ENCODE peak calls at places on chromosomes 6 and 20, in eight cellular contexts. One of them, this sample, is unnamed.
A peak's percentile ranks its signal among the peaks of the same experiment; 100 is the strongest.

GRCh38 chr6:159695984-159696383 is 2.9 kb upstream of the SOD2 start:
- DNase-seq in cardiac muscle cell: no peak
- DNase-seq in fibroblast of lung: no peak
- DNase-seq in tibial nerve: no peak
- DNase-seq in heart right ventricle: no peak
- DNase-seq in hepatocyte: no peak
- DNase-seq in lower lobe of right lung: no peak
- DNase-seq in SK-N-SH: no peak
- DNase-seq in this sample: no peak

GRCh38 chr20:32681175-32682084 is 7.7 kb upstream of the C20orf203 start:
- DNase-seq in cardiac muscle cell: peak; percentile 25
- DNase-seq in lower lobe of right lung: no peak
- DNase-seq in hepatocyte: peak; percentile 81
- DNase-seq in SK-N-SH: peak; percentile 54
- DNase-seq in tibial nerve: no peak
- DNase-seq in fibroblast of lung: no peak
- DNase-seq in heart right ventricle: no peak
- DNase-seq in this sample: no peak

GRCh38 chr20:13277663-13278295 is 56.7 kb downstream of the ISM1 start:
- DNase-seq in cardiac muscle cell: no peak
- DNase-seq in fibroblast of lung: no peak
- DNase-seq in heart right ventricle: no peak
- DNase-seq in tibial nerve: peak; percentile 65
- DNase-seq in hepatocyte: no peak
- DNase-seq in lower lobe of right lung: no peak
- DNase-seq in SK-N-SH: no peak
- DNase-seq in this sample: no peak

GRCh38 chr6:154815938-154816820 is 83.0 kb downstream of the SCAF8 start:
- DNase-seq in tibial nerve: no peak
- DNase-seq in SK-N-SH: no peak
- DNase-seq in lower lobe of right lung: no peak
- DNase-seq in cardiac muscle cell: peak; percentile 20
- DNase-seq in hepatocyte: no peak
- DNase-seq in heart right ventricle: no peak
- DNase-seq in fibroblast of lung: peak; percentile 10
- DNase-seq in this sample: no peak

GRCh38 chr20:44692932-44693476 is 22.2 kb upstream of the CCN5 start:
- DNase-seq in hepatocyte: peak; percentile 86
- DNase-seq in cardiac muscle cell: peak; percentile 94
- DNase-seq in SK-N-SH: no peak
- DNase-seq in fibroblast of lung: peak; percentile 97
- DNase-seq in heart right ventricle: peak; percentile 73
- DNase-seq in tibial nerve: peak; percentile 88
- DNase-seq in lower lobe of right lung: no peak
- DNase-seq in this sample: no peak

GRCh38 chr6:43948527-43949450 is 178.5 kb downstream of the MRPL14 start:
- DNase-seq in cardiac muscle cell: peak; percentile 84
- DNase-seq in SK-N-SH: no peak
- DNase-seq in fibroblast of lung: peak; percentile 32
- DNase-seq in heart right ventricle: no peak
- DNase-seq in lower lobe of right lung: no peak
- DNase-seq in hepatocyte: no peak
- DNase-seq in tibial nerve: no peak
- DNase-seq in this sample: no peak

GRCh38 chr6:82608365-82608764 is 244.7 kb downstream of the TPBG start:
- DNase-seq in heart right ventricle: no peak
- DNase-seq in tibial nerve: no peak
- DNase-seq in fibroblast of lung: no peak
- DNase-seq in SK-N-SH: no peak
- DNase-seq in hepatocyte: no peak
- DNase-seq in lower lobe of right lung: no peak
- DNase-seq in cardiac muscle cell: no peak
- DNase-seq in this sample: no peak

GRCh38 chr6:54173084-54173483 is 61.8 kb downstream of the MLIP start:
- DNase-seq in tibial nerve: no peak
- DNase-seq in heart right ventricle: no peak
- DNase-seq in cardiac muscle cell: peak; percentile 10
- DNase-seq in SK-N-SH: no peak
- DNase-seq in hepatocyte: no peak
- DNase-seq in lower lobe of right lung: no peak
- DNase-seq in fibroblast of lung: no peak
- DNase-seq in this sample: no peak

GRCh38 chr6:156884306-156884705 is 107.1 kb downstream of the ARID1B start:
- DNase-seq in cardiac muscle cell: no peak
- DNase-seq in tibial nerve: no peak
- DNase-seq in SK-N-SH: no peak
- DNase-seq in hepatocyte: no peak
- DNase-seq in lower lobe of right lung: no peak
- DNase-seq in heart right ventricle: no peak
- DNase-seq in fibroblast of lung: no peak
- DNase-seq in this sample: no peak
- H3K27me3 ChIP-seq in cardiac muscle cell: no peaks in the 10 kb centered on the region
- H3K27me3 ChIP-seq in tibial nerve: no peaks in the 10 kb centered on the region
- H3K27me3 ChIP-seq in SK-N-SH: no peaks in the 10 kb centered on the region
- H3K27me3 ChIP-seq in hepatocyte: no peaks in the 10 kb centered on the region
- H3K27me3 ChIP-seq in lower lobe of right lung: no peaks in the 10 kb centered on the region
- H3K27me3 ChIP-seq in heart right ventricle: no peaks in the 10 kb centered on the region
- H3K27me3 ChIP-seq in fibroblast of lung: no peaks in the 10 kb centered on the region
- H3K27me3 ChIP-seq in this sample: no peaks in the 10 kb centered on the region

GRCh38 chr20:11232249-11232648 is 558.5 kb upstream of the JAG1 start:
- DNase-seq in heart right ventricle: no peak
- DNase-seq in hepatocyte: no peak
- DNase-seq in lower lobe of right lung: no peak
- DNase-seq in fibroblast of lung: no peak
- DNase-seq in SK-N-SH: no peak
- DNase-seq in cardiac muscle cell: no peak
- DNase-seq in tibial nerve: no peak
- DNase-seq in this sample: no peak
- TF ChIP-seq CTCF in heart right ventricle: no peak
- TF ChIP-seq CTCF in hepatocyte: no peak
- TF ChIP-seq CTCF in lower lobe of right lung: no peak
- TF ChIP-seq CTCF in fibroblast of lung: no peak
- TF ChIP-seq CTCF in SK-N-SH: no peak
- TF ChIP-seq CTCF in cardiac muscle cell: no peak
- TF ChIP-seq CTCF in tibial nerve: no peak
- TF ChIP-seq CTCF in this sample: no peak

GRCh38 chr6:7107578-7108195 is at the start of gene RREB1:
- DNase-seq in SK-N-SH: peak; percentile 75
- DNase-seq in cardiac muscle cell: peak; percentile 77
- DNase-seq in hepatocyte: peak; percentile 89
- DNase-seq in tibial nerve: peak; percentile 75
- DNase-seq in lower lobe of right lung: peak; percentile 68
- DNase-seq in fibroblast of lung: peak; percentile 62
- DNase-seq in heart right ventricle: peak; percentile 70
- DNase-seq in this sample: no peak

GRCh38 chr6:7104752-7105151 is 3.0 kb upstream of the RREB1 start:
- DNase-seq in SK-N-SH: no peak
- DNase-seq in lower lobe of right lung: no peak
- DNase-seq in heart right ventricle: no peak
- DNase-seq in tibial nerve: no peak
- DNase-seq in cardiac muscle cell: no peak
- DNase-seq in fibroblast of lung: no peak
- DNase-seq in hepatocyte: no peak
- DNase-seq in this sample: no peak

GRCh38 chr6:7106752-7107577 is 796 bp upstream of the RREB1 start:
- DNase-seq in lower lobe of right lung: peak; percentile 59
- DNase-seq in SK-N-SH: no peak
- DNase-seq in cardiac muscle cell: no peak
- DNase-seq in tibial nerve: no peak
- DNase-seq in fibroblast of lung: no peak
- DNase-seq in hepatocyte: peak; percentile 68
- DNase-seq in heart right ventricle: peak; percentile 28
- DNase-seq in this sample: no peak

GRCh38 chr6:7108196-7108963 is 619 bp downstream of the RREB1 start:
- DNase-seq in hepatocyte: peak; percentile 72
- DNase-seq in cardiac muscle cell: peak; percentile 69
- DNase-seq in SK-N-SH: peak; percentile 66
- DNase-seq in heart right ventricle: peak; percentile 66
- DNase-seq in tibial nerve: peak; percentile 40
- DNase-seq in lower lobe of right lung: peak; percentile 77
- DNase-seq in fibroblast of lung: peak; percentile 47
- DNase-seq in this sample: no peak

DNA sequence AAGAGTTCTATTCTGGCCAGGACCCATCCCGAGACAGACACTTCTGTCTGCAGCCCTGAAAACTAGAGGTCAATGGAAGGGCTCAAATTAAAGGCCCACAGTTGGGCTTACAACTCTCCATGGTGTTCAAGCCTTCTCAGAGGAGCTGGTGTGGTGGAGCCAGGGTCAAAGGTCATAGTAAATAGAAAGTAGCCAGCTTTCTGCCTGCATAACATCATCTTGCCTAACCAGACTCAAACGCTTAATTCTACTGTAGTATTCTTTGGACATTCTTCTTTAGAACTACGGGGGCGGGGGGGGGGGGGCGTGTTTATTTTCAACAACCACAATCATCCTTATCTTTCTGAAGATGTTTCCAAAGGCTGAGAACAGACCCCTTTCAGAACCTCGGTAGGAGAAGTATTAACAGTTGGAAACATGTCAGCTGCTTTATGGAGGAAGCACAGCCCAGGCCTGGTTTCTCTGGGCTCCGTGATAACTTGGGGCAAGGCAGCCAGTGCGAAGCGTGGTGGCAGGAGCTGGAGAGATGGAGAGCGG is 1.5 kb upstream of the RREB1 start:
- DNase-seq in tibial nerve: peak; percentile 22
- DNase-seq in lower lobe of right lung: no peak
- DNase-seq in fibroblast of lung: peak; percentile 53
- DNase-seq in cardiac muscle cell: peak; percentile 52
- DNase-seq in SK-N-SH: no peak
- DNase-seq in heart right ventricle: no peak
- DNase-seq in hepatocyte: peak; percentile 55
- DNase-seq in this sample: no peak
- H3K27ac ChIP-seq in tibial nerve: peak overlapping the region; percentile 93
- H3K27ac ChIP-seq in lower lobe of right lung: peak overlapping the region; percentile 95
- H3K27ac ChIP-seq in fibroblast of lung: peak overlapping the region; percentile 83
- H3K27ac ChIP-seq in cardiac muscle cell: peak overlapping the region; percentile 45
- H3K27ac ChIP-seq in SK-N-SH: peak overlapping the region; percentile 17
- H3K27ac ChIP-seq in heart right ventricle: peak overlapping the region; percentile 28
- H3K27ac ChIP-seq in hepatocyte: peak overlapping the region; percentile 98
- H3K27ac ChIP-seq in this sample: no peak overlapping the region

GRCh38 chr6:18101271-18101670 is 21.2 kb downstream of the NHLRC1 start:
- DNase-seq in lower lobe of right lung: no peak
- DNase-seq in heart right ventricle: no peak
- DNase-seq in cardiac muscle cell: no peak
- DNase-seq in tibial nerve: no peak
- DNase-seq in SK-N-SH: no peak
- DNase-seq in hepatocyte: no peak
- DNase-seq in fibroblast of lung: peak; percentile 17
- DNase-seq in this sample: no peak

GRCh38 chr6:18100296-18100695 is 22.2 kb downstream of the NHLRC1 start:
- DNase-seq in fibroblast of lung: no peak
- DNase-seq in cardiac muscle cell: no peak
- DNase-seq in hepatocyte: no peak
- DNase-seq in tibial nerve: no peak
- DNase-seq in SK-N-SH: no peak
- DNase-seq in heart right ventricle: no peak
- DNase-seq in lower lobe of right lung: no peak
- DNase-seq in this sample: no peak

GRCh38 chr6:18096423-18096822 is 26.1 kb downstream of the NHLRC1 start:
- DNase-seq in cardiac muscle cell: no peak
- DNase-seq in tibial nerve: no peak
- DNase-seq in lower lobe of right lung: no peak
- DNase-seq in SK-N-SH: no peak
- DNase-seq in heart right ventricle: no peak
- DNase-seq in fibroblast of lung: no peak
- DNase-seq in hepatocyte: no peak
- DNase-seq in this sample: no peak

GRCh38 chr6:18101873-18102272 is 20.6 kb downstream of the NHLRC1 start:
- DNase-seq in tibial nerve: no peak
- DNase-seq in hepatocyte: no peak
- DNase-seq in fibroblast of lung: no peak
- DNase-seq in heart right ventricle: no peak
- DNase-seq in cardiac muscle cell: no peak
- DNase-seq in lower lobe of right lung: no peak
- DNase-seq in SK-N-SH: no peak
- DNase-seq in this sample: no peak

DNA sequence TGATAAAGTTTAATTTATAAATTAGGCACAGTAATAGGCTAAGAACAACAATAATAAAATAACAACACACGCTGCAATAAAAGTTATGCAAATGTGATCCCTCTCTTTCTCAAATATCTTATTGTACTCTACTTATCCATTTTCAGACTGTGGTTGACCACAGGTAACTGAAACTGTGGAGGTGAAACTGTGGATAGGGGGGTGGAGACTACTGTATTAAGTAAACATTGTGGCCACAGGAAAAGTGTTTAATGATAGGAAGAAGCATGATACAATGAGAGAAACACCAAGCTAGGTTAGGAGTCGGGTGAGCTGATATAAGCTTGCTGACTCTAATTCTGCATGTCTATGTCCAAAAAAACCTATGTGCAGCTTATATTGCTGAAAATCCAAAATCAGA is 23.0 kb downstream of the NHLRC1 start:
- DNase-seq in lower lobe of right lung: no peak
- DNase-seq in tibial nerve: no peak
- DNase-seq in cardiac muscle cell: no peak
- DNase-seq in SK-N-SH: no peak
- DNase-seq in heart right ventricle: no peak
- DNase-seq in hepatocyte: no peak
- DNase-seq in fibroblast of lung: no peak
- DNase-seq in this sample: no peak
- H3K27me3 ChIP-seq in lower lobe of right lung: no peaks in the 10 kb centered on the region
- H3K27me3 ChIP-seq in tibial nerve: no peaks in the 10 kb centered on the region
- H3K27me3 ChIP-seq in cardiac muscle cell: no peaks in the 10 kb centered on the region
- H3K27me3 ChIP-seq in SK-N-SH: no peaks in the 10 kb centered on the region
- H3K27me3 ChIP-seq in heart right ventricle: no peaks in the 10 kb centered on the region
- H3K27me3 ChIP-seq in hepatocyte: no peaks in the 10 kb centered on the region
- H3K27me3 ChIP-seq in fibroblast of lung: no peaks in the 10 kb centered on the region
- H3K27me3 ChIP-seq in this sample: no peaks in the 10 kb centered on the region

DNA sequence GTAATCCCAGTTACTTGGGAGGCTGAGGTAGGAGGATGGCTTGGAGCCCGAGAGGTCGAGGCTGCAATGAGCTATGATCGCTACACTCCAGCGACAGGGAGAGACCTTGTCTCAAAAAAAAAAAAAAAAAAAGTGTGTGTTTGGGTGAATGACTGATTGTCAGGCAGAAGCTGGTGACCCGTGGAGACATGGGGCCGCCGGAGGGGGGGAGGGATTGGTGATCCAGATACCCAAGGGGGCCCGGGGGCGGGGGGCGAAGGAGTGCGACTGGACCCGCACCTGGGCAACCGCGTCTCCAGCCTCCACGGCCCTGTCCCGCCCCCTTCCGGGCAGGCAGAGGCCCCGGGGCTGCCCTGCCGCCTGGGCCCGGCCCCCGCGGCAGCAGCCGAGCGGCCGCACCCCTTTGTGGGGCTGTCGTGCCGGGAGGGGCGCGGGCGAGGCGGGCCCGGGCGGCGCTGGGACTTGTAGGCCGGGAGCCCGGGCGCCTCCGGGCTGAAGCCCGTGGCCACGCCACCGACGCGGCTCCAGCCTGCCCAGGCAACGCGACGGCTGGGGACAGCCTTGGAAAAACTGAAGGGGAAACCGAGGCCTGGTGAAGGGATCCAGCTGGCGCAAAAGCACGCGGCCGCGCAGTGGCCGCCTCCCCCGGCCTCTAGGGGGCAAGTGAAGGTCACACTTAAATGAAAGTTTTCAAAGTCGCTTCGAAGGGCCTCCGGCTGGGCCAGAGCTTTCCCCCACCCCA is 2.1 kb upstream of the RBM38 start:
- DNase-seq in hepatocyte: peak; percentile 92
- DNase-seq in fibroblast of lung: peak; percentile 65
- DNase-seq in lower lobe of right lung: peak; percentile 90
- DNase-seq in cardiac muscle cell: peak; percentile 84
- DNase-seq in heart right ventricle: peak; percentile 76
- DNase-seq in tibial nerve: peak; percentile 51
- DNase-seq in SK-N-SH: no peak
- DNase-seq in this sample: no peak
- TF ChIP-seq CTCF in hepatocyte: peak; percentile 26
- TF ChIP-seq CTCF in fibroblast of lung: peak; percentile 19
- TF ChIP-seq CTCF in lower lobe of right lung: peak; percentile 28
- TF ChIP-seq CTCF in cardiac muscle cell: peak; percentile 30
- TF ChIP-seq CTCF in heart right ventricle: no peak
- TF ChIP-seq CTCF in tibial nerve: peak; percentile 15
- TF ChIP-seq CTCF in SK-N-SH: peak; percentile 18
- TF ChIP-seq CTCF in this sample: peak; percentile 25